ENCODE peak calls at places on chromosomes 12 and 14, in nine cellular contexts. One of them, this sample, is unnamed. For H4K20me1 and H3K79me2, the result is how much of the 10 kb centered on the place peaks cover.

GRCh38 chr14:45091696-45092095 is 7.8 kb downstream of the PRPF39 start:
- DNase-seq in fibroblast of lung: peak
- DNase-seq in H1: no peak
- DNase-seq in SK-N-SH: no peak
- DNase-seq in HCT116: no peak
- DNase-seq in OCI-LY7: no peak
- DNase-seq in astrocyte: peak
- DNase-seq in hepatocyte: no peak
- DNase-seq in neural progenitor cell: no peak
- DNase-seq in this sample: no peak

GRCh38 chr14:55665067-55665700 is 85.2 kb downstream of the KTN1 start:
- DNase-seq in fibroblast of lung: peak
- DNase-seq in H1: no peak
- DNase-seq in SK-N-SH: no peak
- DNase-seq in HCT116: no peak
- DNase-seq in OCI-LY7: no peak
- DNase-seq in astrocyte: peak
- DNase-seq in hepatocyte: no peak
- DNase-seq in neural progenitor cell: no peak
- DNase-seq in this sample: no peak

GRCh38 chr14:92135269-92135668 is 13.5 kb downstream of the CPSF2 start:
- DNase-seq in fibroblast of lung: peak
- DNase-seq in H1: no peak
- DNase-seq in SK-N-SH: peak
- DNase-seq in HCT116: peak
- DNase-seq in OCI-LY7: peak
- DNase-seq in astrocyte: peak
- DNase-seq in hepatocyte: peak
- DNase-seq in neural progenitor cell: peak
- DNase-seq in this sample: no peak

GRCh38 chr12:22361785-22362184 is 27.3 kb upstream of the ST8SIA1 start:
- DNase-seq in fibroblast of lung: no peak
- DNase-seq in H1: peak
- DNase-seq in SK-N-SH: no peak
- DNase-seq in HCT116: no peak
- DNase-seq in OCI-LY7: no peak
- DNase-seq in astrocyte: no peak
- DNase-seq in hepatocyte: no peak
- DNase-seq in neural progenitor cell: peak
- DNase-seq in this sample: peak

GRCh38 chr12:68733661-68734071 is 12.3 kb upstream of the SLC35E3 start:
- DNase-seq in fibroblast of lung: peak
- DNase-seq in H1: no peak
- DNase-seq in SK-N-SH: no peak
- DNase-seq in HCT116: no peak
- DNase-seq in OCI-LY7: no peak
- DNase-seq in astrocyte: peak
- DNase-seq in hepatocyte: no peak
- DNase-seq in neural progenitor cell: no peak
- DNase-seq in this sample: no peak

GRCh38 chr12:125070117-125070516 is 4.9 kb downstream of the AACS start:
- DNase-seq in fibroblast of lung: peak
- DNase-seq in H1: no peak
- DNase-seq in SK-N-SH: peak
- DNase-seq in HCT116: no peak
- DNase-seq in OCI-LY7: no peak
- DNase-seq in astrocyte: no peak
- DNase-seq in hepatocyte: no peak
- DNase-seq in neural progenitor cell: peak
- DNase-seq in this sample: no peak

GRCh38 chr12:108875682-108876361 is 4.1 kb upstream of the DAO start:
- DNase-seq in fibroblast of lung: no peak
- DNase-seq in H1: no peak
- DNase-seq in SK-N-SH: no peak
- DNase-seq in HCT116: no peak
- DNase-seq in OCI-LY7: no peak
- DNase-seq in astrocyte: no peak
- DNase-seq in hepatocyte: no peak
- DNase-seq in neural progenitor cell: no peak
- DNase-seq in this sample: no peak

GRCh38 chr12:44603701-44604100 is 272.4 kb downstream of the NELL2 start:
- DNase-seq in fibroblast of lung: no peak
- DNase-seq in H1: no peak
- DNase-seq in SK-N-SH: no peak
- DNase-seq in HCT116: no peak
- DNase-seq in OCI-LY7: no peak
- DNase-seq in astrocyte: no peak
- DNase-seq in hepatocyte: no peak
- DNase-seq in neural progenitor cell: peak
- DNase-seq in this sample: no peak

GRCh38 chr12:1591029-1591428 is 3.4 kb downstream of the FBXL14 start:
- DNase-seq in fibroblast of lung: peak
- DNase-seq in H1: no peak
- DNase-seq in SK-N-SH: no peak
- DNase-seq in HCT116: no peak
- DNase-seq in OCI-LY7: peak
- DNase-seq in astrocyte: no peak
- DNase-seq in hepatocyte: peak
- DNase-seq in neural progenitor cell: peak
- DNase-seq in this sample: no peak

GRCh38 chr14:96861568-96862310 is 64.6 kb downstream of the VRK1 start:
- DNase-seq in fibroblast of lung: no peak
- DNase-seq in H1: peak
- DNase-seq in SK-N-SH: no peak
- DNase-seq in HCT116: no peak
- DNase-seq in OCI-LY7: no peak
- DNase-seq in astrocyte: no peak
- DNase-seq in hepatocyte: peak
- DNase-seq in neural progenitor cell: peak
- DNase-seq in this sample: peak

GRCh38 chr14:77005559-77005958 is 22.9 kb downstream of the IRF2BPL start:
- DNase-seq in fibroblast of lung: no peak
- DNase-seq in H1: no peak
- DNase-seq in SK-N-SH: no peak
- DNase-seq in HCT116: no peak
- DNase-seq in OCI-LY7: no peak
- DNase-seq in astrocyte: no peak
- DNase-seq in hepatocyte: no peak
- DNase-seq in neural progenitor cell: no peak
- DNase-seq in this sample: no peak

GRCh38 chr12:138898-139534 is 72.4 kb downstream of the IQSEC3 start:
- DNase-seq in fibroblast of lung: peak
- DNase-seq in H1: no peak
- DNase-seq in SK-N-SH: no peak
- DNase-seq in HCT116: no peak
- DNase-seq in OCI-LY7: no peak
- DNase-seq in astrocyte: peak
- DNase-seq in hepatocyte: no peak
- DNase-seq in neural progenitor cell: peak
- DNase-seq in this sample: peak

GRCh38 chr14:32710351-32711102 is 228.2 kb upstream of the NPAS3 start:
- DNase-seq in fibroblast of lung: peak
- DNase-seq in H1: no peak
- DNase-seq in SK-N-SH: no peak
- DNase-seq in HCT116: no peak
- DNase-seq in OCI-LY7: no peak
- DNase-seq in astrocyte: peak
- DNase-seq in hepatocyte: no peak
- DNase-seq in neural progenitor cell: peak
- DNase-seq in this sample: no peak

GRCh38 chr12:31589896-31590729 is 823 bp downstream of the DENND5B start:
- DNase-seq in fibroblast of lung: peak
- DNase-seq in H1: no peak
- DNase-seq in SK-N-SH: peak
- DNase-seq in HCT116: peak
- DNase-seq in OCI-LY7: peak
- DNase-seq in astrocyte: peak
- DNase-seq in hepatocyte: peak
- DNase-seq in neural progenitor cell: peak
- DNase-seq in this sample: peak

GRCh38 chr14:71555654-71556559 is 376.3 kb upstream of the RGS6 start:
- DNase-seq in fibroblast of lung: peak
- DNase-seq in H1: no peak
- DNase-seq in SK-N-SH: no peak
- DNase-seq in HCT116: no peak
- DNase-seq in OCI-LY7: peak
- DNase-seq in astrocyte: peak
- DNase-seq in hepatocyte: peak
- DNase-seq in neural progenitor cell: no peak
- DNase-seq in this sample: no peak

GRCh38 chr14:93456356-93456755 is 25.6 kb downstream of the UNC79 start:
- DNase-seq in fibroblast of lung: no peak
- DNase-seq in H1: no peak
- DNase-seq in SK-N-SH: no peak
- DNase-seq in HCT116: no peak
- DNase-seq in OCI-LY7: no peak
- DNase-seq in astrocyte: no peak
- DNase-seq in hepatocyte: no peak
- DNase-seq in neural progenitor cell: no peak
- DNase-seq in this sample: no peak

GRCh38 chr14:76423534-76423933 is 47.6 kb downstream of the ESRRB start:
- DNase-seq in fibroblast of lung: no peak
- DNase-seq in H1: no peak
- DNase-seq in SK-N-SH: no peak
- DNase-seq in HCT116: no peak
- DNase-seq in OCI-LY7: no peak
- DNase-seq in astrocyte: no peak
- DNase-seq in hepatocyte: no peak
- DNase-seq in neural progenitor cell: no peak
- DNase-seq in this sample: no peak

DNA sequence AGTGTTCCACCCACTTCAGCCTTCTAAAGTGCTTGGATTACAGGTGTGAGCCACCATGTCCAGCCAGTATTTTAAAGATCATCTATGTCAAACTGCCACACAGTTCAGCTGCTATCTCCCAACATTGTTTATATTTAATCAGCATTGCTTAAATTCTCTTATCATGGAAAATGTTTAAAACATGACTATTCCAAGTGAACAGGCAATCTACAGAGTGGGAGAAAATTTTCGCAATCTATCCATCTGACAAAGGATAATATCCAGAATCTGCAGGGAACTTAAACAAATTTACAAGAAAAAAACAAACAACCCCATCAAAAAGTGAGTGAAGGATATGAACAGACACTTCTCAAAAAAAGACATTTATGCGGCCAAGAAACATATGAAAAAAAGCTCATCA is 69.4 kb upstream of the NAV3 start:
- DNase-seq in fibroblast of lung: no peak
- DNase-seq in H1: no peak
- DNase-seq in SK-N-SH: no peak
- DNase-seq in HCT116: no peak
- DNase-seq in OCI-LY7: no peak
- DNase-seq in astrocyte: no peak
- DNase-seq in hepatocyte: no peak
- DNase-seq in neural progenitor cell: no peak
- DNase-seq in this sample: no peak
- H4K20me1 ChIP-seq in fibroblast of lung: under half
- H4K20me1 ChIP-seq in H1: under half
- H4K20me1 ChIP-seq in SK-N-SH: under half
- H4K20me1 ChIP-seq in HCT116: under half
- H4K20me1 ChIP-seq in OCI-LY7: under half
- H4K20me1 ChIP-seq in astrocyte: under half
- H4K20me1 ChIP-seq in hepatocyte: under half
- H4K20me1 ChIP-seq in neural progenitor cell: under half
- H4K20me1 ChIP-seq in this sample: under half

GRCh38 chr14:102140750-102141145 is 1.1 kb downstream of the WDR20 start:
- DNase-seq in fibroblast of lung: no peak
- DNase-seq in H1: no peak
- DNase-seq in SK-N-SH: no peak
- DNase-seq in HCT116: no peak
- DNase-seq in OCI-LY7: no peak
- DNase-seq in astrocyte: no peak
- DNase-seq in hepatocyte: no peak
- DNase-seq in neural progenitor cell: no peak
- DNase-seq in this sample: no peak
- H3K79me2 ChIP-seq in fibroblast of lung: under half
- H3K79me2 ChIP-seq in H1: half or more
- H3K79me2 ChIP-seq in SK-N-SH: half or more
- H3K79me2 ChIP-seq in HCT116: half or more
- H3K79me2 ChIP-seq in OCI-LY7: half or more
- H3K79me2 ChIP-seq in astrocyte: half or more
- H3K79me2 ChIP-seq in hepatocyte: half or more
- H3K79me2 ChIP-seq in neural progenitor cell: half or more
- H3K79me2 ChIP-seq in this sample: under half

GRCh38 chr12:26251600-26251999 is 56.2 kb downstream of the SSPN start:
- DNase-seq in fibroblast of lung: peak
- DNase-seq in H1: no peak
- DNase-seq in SK-N-SH: no peak
- DNase-seq in HCT116: no peak
- DNase-seq in OCI-LY7: no peak
- DNase-seq in astrocyte: peak
- DNase-seq in hepatocyte: no peak
- DNase-seq in neural progenitor cell: no peak
- DNase-seq in this sample: no peak
- H4K20me1 ChIP-seq in fibroblast of lung: under half
- H4K20me1 ChIP-seq in H1: under half
- H4K20me1 ChIP-seq in SK-N-SH: under half
- H4K20me1 ChIP-seq in HCT116: under half
- H4K20me1 ChIP-seq in OCI-LY7: under half
- H4K20me1 ChIP-seq in astrocyte: under half
- H4K20me1 ChIP-seq in hepatocyte: under half
- H4K20me1 ChIP-seq in neural progenitor cell: under half
- H4K20me1 ChIP-seq in this sample: under half

DNA sequence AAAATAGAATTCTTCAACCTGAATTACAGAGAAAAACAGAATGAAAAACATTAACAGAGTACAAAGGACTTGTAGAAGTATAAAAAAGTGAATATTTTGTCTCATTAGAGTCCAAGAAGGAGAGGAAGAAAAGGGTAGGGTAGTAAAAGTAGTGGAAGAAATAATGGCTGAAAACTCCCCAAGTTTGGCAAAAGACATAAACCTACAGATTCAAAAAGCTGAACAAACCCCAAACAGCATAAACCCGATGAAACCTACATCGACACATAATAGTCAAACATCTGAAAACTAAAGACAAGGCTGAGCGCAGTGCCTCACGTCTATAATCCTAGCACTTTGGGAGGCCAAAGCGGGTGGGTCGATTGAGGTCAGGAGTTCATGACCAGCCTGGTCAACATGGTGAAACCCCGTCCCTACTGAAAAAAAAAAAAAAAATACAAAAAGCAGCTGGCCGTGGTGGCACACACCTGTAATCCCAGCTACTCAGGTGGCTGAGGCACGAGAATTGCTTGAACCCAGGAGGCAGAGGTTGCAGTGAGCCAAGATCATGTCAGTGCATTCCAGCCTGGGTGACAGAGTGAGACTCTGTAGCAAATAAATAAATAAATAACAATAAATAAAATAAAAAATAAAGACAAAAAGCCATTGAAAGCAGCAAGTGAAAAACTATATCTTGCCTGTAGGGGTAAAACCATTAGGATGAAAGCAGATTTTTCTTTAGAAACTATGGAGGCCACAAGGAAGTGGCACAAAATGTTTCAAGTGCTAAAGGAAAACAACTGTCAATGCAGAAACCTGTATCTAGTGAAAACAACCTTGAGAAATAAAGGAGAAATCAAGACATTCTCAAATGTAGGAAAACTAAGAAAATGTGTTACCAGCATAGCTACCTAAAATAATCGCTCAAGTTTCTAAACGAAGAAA is 11.4 kb downstream of the TIMM9 start:
- DNase-seq in fibroblast of lung: no peak
- DNase-seq in H1: no peak
- DNase-seq in SK-N-SH: no peak
- DNase-seq in HCT116: no peak
- DNase-seq in OCI-LY7: no peak
- DNase-seq in astrocyte: no peak
- DNase-seq in hepatocyte: no peak
- DNase-seq in neural progenitor cell: no peak
- DNase-seq in this sample: no peak
- H3K79me2 ChIP-seq in fibroblast of lung: under half
- H3K79me2 ChIP-seq in H1: under half
- H3K79me2 ChIP-seq in SK-N-SH: under half
- H3K79me2 ChIP-seq in HCT116: half or more
- H3K79me2 ChIP-seq in OCI-LY7: half or more
- H3K79me2 ChIP-seq in astrocyte: under half
- H3K79me2 ChIP-seq in hepatocyte: under half
- H3K79me2 ChIP-seq in neural progenitor cell: under half
- H3K79me2 ChIP-seq in this sample: under half